ENCODE peak calls at places on chromosomes 6 and 20, in eight cellular contexts. H is kidney epithelial cell; J is stimulated activated CD4-positive, alpha-beta T cell treated with anti-CD3 and anti-CD28 coated beads, Interleukin-4, amount 100 ng/mL, for 1 hour; Z is cardiac muscle cell; I is EL; M is activated gamma-delta T cell; R is SK-MEL-5; W is H54. C is an unnamed sample.

GRCh38 chr6:113560908-113561307 is 296.2 kb upstream of the MARCKS start:
- DNase-seq in H (no peak), J (no peak), Z (peak; percentile 65), I (peak; percentile 88), M (no peak), R (no peak), W (peak; percentile 4), C (no peak)

GRCh38 chr6:53359843-53360834 is 11.4 kb upstream of the ELOVL5 start:
- DNase-seq in H (no peak), J (no peak), Z (peak; percentile 42), I (peak; percentile 18), M (no peak), R (no peak), W (no peak), C (peak; percentile 46)

GRCh38 chr6:26200918-26201721 is 113.9 kb downstream of the HFE start:
- DNase-seq in H (no peak), J (no peak), Z (no peak), I (no peak), M (no peak), R (no peak), W (no peak), C (no peak)

GRCh38 chr20:1871807-1872455 is 23.3 kb upstream of the SIRPA start:
- DNase-seq in H (no peak), J (no peak), Z (no peak), I (no peak), M (no peak), R (no peak), W (no peak), C (no peak)

GRCh38 chr20:19254086-19254821 is 41.8 kb downstream of the SLC24A3 start:
- DNase-seq in H (no peak), J (no peak), Z (peak; percentile 43), I (peak; percentile 73), M (no peak), R (no peak), W (no peak), C (no peak)

GRCh38 chr20:56229821-56230220 is 18.7 kb upstream of the MC3R start:
- DNase-seq in H (no peak), J (no peak), Z (no peak), I (peak; percentile 41), M (no peak), R (no peak), W (no peak), C (no peak)

GRCh38 chr6:112717401-112717800 is 370.3 kb downstream of the RFPL4B start:
- DNase-seq in H (no peak), J (no peak), Z (peak; percentile 52), I (no peak), M (no peak), R (no peak), W (no peak), C (no peak)

GRCh38 chr20:33791959-33792597 is 19.1 kb upstream of the CHMP4B start:
- DNase-seq in H (no peak), J (peak; percentile 58), Z (peak; percentile 59), I (peak; percentile 25), M (no peak), R (peak; percentile 62), W (no peak), C (no peak)

GRCh38 chr6:63487123-63487813 is 85.0 kb upstream of the LOC128125822 start:
- DNase-seq in H (no peak), J (no peak), Z (no peak), I (no peak), M (no peak), R (no peak), W (no peak), C (no peak)

GRCh38 chr6:148927581-148927980 is 180.8 kb downstream of the UST start:
- DNase-seq in H (no peak), J (no peak), Z (no peak), I (no peak), M (no peak), R (no peak), W (no peak), C (no peak)

GRCh38 chr6:18503588-18504231 is 116.6 kb downstream of the RNF144B start:
- DNase-seq in H (no peak), J (peak; percentile 7), Z (peak; percentile 86), I (peak; percentile 85), M (no peak), R (peak; percentile 93), W (peak; percentile 18), C (peak; percentile 90)

GRCh38 chr6:157669747-157670216 is 153.3 kb upstream of the SNX9 start:
- DNase-seq in H (no peak), J (peak; percentile 13), Z (peak; percentile 88), I (peak; percentile 78), M (no peak), R (peak; percentile 33), W (peak; percentile 60), C (peak; percentile 71)

GRCh38 chr20:23415958-23416583 is 5.2 kb downstream of the NAPB start:
- DNase-seq in H (no peak), J (no peak), Z (no peak), I (peak; percentile 21), M (no peak), R (peak; percentile 32), W (no peak), C (no peak)

GRCh38 chr6:141218583-141218982 is 914.1 kb upstream of the GJE1 start:
- DNase-seq in H (no peak), J (no peak), Z (no peak), I (no peak), M (no peak), R (no peak), W (no peak), C (no peak)

GRCh38 chr6:44508646-44509045 is 121.1 kb downstream of the CDC5L start:
- DNase-seq in H (peak; percentile 57), J (no peak), Z (no peak), I (peak; percentile 63), M (no peak), R (no peak), W (no peak), C (no peak)

GRCh38 chr20:4026093-4026601 is 10.8 kb upstream of the RNF24 start:
- DNase-seq in H (no peak), J (no peak), Z (peak; percentile 93), I (peak; percentile 92), M (no peak), R (peak; percentile 59), W (peak; percentile 72), C (no peak)

GRCh38 chr20:40578961-40579360 is 110.1 kb downstream of the MAFB start:
- DNase-seq in H (no peak), J (no peak), Z (peak; percentile 8), I (no peak), M (no peak), R (no peak), W (no peak), C (no peak)

GRCh38 chr6:42407379-42407778 is 44.3 kb downstream of the TRERF1 start:
- DNase-seq in H (no peak), J (no peak), Z (peak; percentile 86), I (peak; percentile 91), M (no peak), R (no peak), W (peak; percentile 69), C (no peak)

GRCh38 chr6:46323312-46323965 is 152.7 kb upstream of the ENPP5 start:
- DNase-seq in H (peak; percentile 29), J (no peak), Z (peak; percentile 82), I (peak; percentile 62), M (no peak), R (no peak), W (no peak), C (peak; percentile 40)

GRCh38 chr6:125746019-125746414 is 3.4 kb upstream of the HEY2 start:
- DNase-seq in H (no peak), J (no peak), Z (no peak), I (no peak), M (no peak), R (no peak), W (no peak), C (peak; percentile 71)

GRCh38 chr20:32580970-32581838 is 3.9 kb downstream of the NOL4L start:
- DNase-seq in H (no peak), J (no peak), Z (no peak), I (no peak), M (no peak), R (no peak), W (no peak), C (peak; percentile 36)

GRCh38 chr6:42378125-42378524 is 73.6 kb downstream of the TRERF1 start:
- DNase-seq in H (no peak), J (peak; percentile 18), Z (no peak), I (no peak), M (no peak), R (no peak), W (no peak), C (peak; percentile 14)

GRCh38 chr6:42911171-42912021 is 4.5 kb upstream of the PTCRA start:
- DNase-seq in H (no peak), J (no peak), Z (peak; percentile 25), I (no peak), M (no peak), R (no peak), W (no peak), C (no peak)

GRCh38 chr6:67352717-67353116 is 1282.4 kb upstream of the ADGRB3 start:
- DNase-seq in H (no peak), J (no peak), Z (no peak), I (no peak), M (no peak), R (no peak), W (no peak), C (no peak)

GRCh38 chr6:26351544-26351953 is 13.4 kb upstream of the BTN3A2 start:
- DNase-seq in H (peak; percentile 100), J (no peak), Z (peak; percentile 85), I (peak; percentile 99), M (no peak), R (peak; percentile 100), W (peak; percentile 40), C (no peak)

GRCh38 chr20:19412254-19412653 is 199.8 kb downstream of the SLC24A3 start:
- DNase-seq in H (no peak), J (no peak), Z (no peak), I (no peak), M (no peak), R (no peak), W (no peak), C (no peak)

GRCh38 chr6:39933669-39934059 is 598 bp downstream of the MOCS1 start:
- DNase-seq in H (no peak), J (no peak), Z (no peak), I (no peak), M (no peak), R (no peak), W (no peak), C (no peak)

GRCh38 chr6:137949686-137950390 is 82.8 kb downstream of the TNFAIP3 start:
- DNase-seq in H (no peak), J (no peak), Z (no peak), I (no peak), M (no peak), R (no peak), W (no peak), C (no peak)

C was measured in pons.